ENCODE peak calls at places on chromosomes 16 and 17, in four cellular contexts. One of them, this sample, is unnamed.

GRCh38 chr17:49910094-49910857 is 58.7 kb upstream of the DLX4 start:
- DNase-seq in effector memory CD4-positive, alpha-beta T cell: no peak
- DNase-seq in psoas muscle: no peak
- DNase-seq in fibroblast of lung: peak; percentile 12
- DNase-seq in this sample: no peak

GRCh38 chr16:89561195-89562026 is 929 bp downstream of the RPL13 start:
- DNase-seq in effector memory CD4-positive, alpha-beta T cell: no peak
- DNase-seq in psoas muscle: no peak
- DNase-seq in fibroblast of lung: no peak
- DNase-seq in this sample: no peak

GRCh38 chr16:303760-304505 is 21.0 kb downstream of the PDIA2 start:
- DNase-seq in effector memory CD4-positive, alpha-beta T cell: no peak
- DNase-seq in psoas muscle: no peak
- DNase-seq in fibroblast of lung: no peak
- DNase-seq in this sample: no peak

GRCh38 chr17:79075861-79076406 is 1.3 kb downstream of the ENGASE start:
- DNase-seq in fibroblast of lung: no peak
- DNase-seq in psoas muscle: no peak
- DNase-seq in effector memory CD4-positive, alpha-beta T cell: no peak
- DNase-seq in this sample: no peak

GRCh38 chr16:70737377-70738082 is 51.7 kb upstream of the MTSS2 start:
- DNase-seq in effector memory CD4-positive, alpha-beta T cell: peak; percentile 32
- DNase-seq in fibroblast of lung: peak; percentile 80
- DNase-seq in psoas muscle: peak; percentile 83
- DNase-seq in this sample: no peak

GRCh38 chr17:49501496-49501895 is 6.4 kb downstream of the NGFR start:
- DNase-seq in effector memory CD4-positive, alpha-beta T cell: no peak
- DNase-seq in fibroblast of lung: no peak
- DNase-seq in psoas muscle: no peak
- DNase-seq in this sample: no peak

GRCh38 chr17:62980842-62981241 is 14.8 kb downstream of the TANC2 start:
- DNase-seq in fibroblast of lung: no peak
- DNase-seq in psoas muscle: no peak
- DNase-seq in effector memory CD4-positive, alpha-beta T cell: no peak
- DNase-seq in this sample: no peak

GRCh38 chr16:87661561-87661960 is 59.3 kb downstream of the JPH3 start:
- DNase-seq in psoas muscle: peak; percentile 35
- DNase-seq in effector memory CD4-positive, alpha-beta T cell: no peak
- DNase-seq in fibroblast of lung: peak; percentile 29
- DNase-seq in this sample: no peak

GRCh38 chr16:50676684-50677225 is 4.4 kb downstream of the SNX20 start:
- DNase-seq in psoas muscle: no peak
- DNase-seq in effector memory CD4-positive, alpha-beta T cell: no peak
- DNase-seq in fibroblast of lung: no peak
- DNase-seq in this sample: no peak

GRCh38 chr16:77873066-77873465 is 84.7 kb downstream of the VAT1L start:
- DNase-seq in psoas muscle: no peak
- DNase-seq in fibroblast of lung: no peak
- DNase-seq in effector memory CD4-positive, alpha-beta T cell: no peak
- DNase-seq in this sample: no peak

GRCh38 chr17:71301063-71301462 is 819.8 kb upstream of the SOX9 start:
- DNase-seq in fibroblast of lung: no peak
- DNase-seq in effector memory CD4-positive, alpha-beta T cell: no peak
- DNase-seq in psoas muscle: no peak
- DNase-seq in this sample: no peak

DNA sequence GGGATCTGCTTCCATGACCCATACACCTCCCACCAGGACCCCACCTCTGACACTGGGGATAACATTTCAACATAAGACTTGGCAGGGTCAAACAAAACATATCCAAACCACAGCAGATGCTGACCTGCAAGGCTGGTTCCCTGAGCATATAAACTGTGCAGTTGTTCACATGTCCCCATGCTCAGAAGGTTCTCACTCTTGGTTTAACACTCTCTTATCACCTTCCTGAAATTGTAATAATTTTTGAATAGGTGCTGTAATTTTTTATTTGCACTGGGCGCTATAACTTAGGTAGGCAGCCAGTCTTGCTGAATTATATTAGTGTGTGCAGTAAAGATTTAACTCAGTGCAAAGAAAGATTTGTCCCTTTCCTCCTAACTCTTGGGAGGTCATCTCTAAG is 824.8 kb upstream of the SOX9 start:
- DNase-seq in psoas muscle: no peak
- DNase-seq in effector memory CD4-positive, alpha-beta T cell: no peak
- DNase-seq in fibroblast of lung: no peak
- DNase-seq in this sample: no peak
- H3K4me3 ChIP-seq in psoas muscle: no peak overlapping the region
- H3K4me3 ChIP-seq in effector memory CD4-positive, alpha-beta T cell: no peak overlapping the region
- H3K4me3 ChIP-seq in fibroblast of lung: no peak overlapping the region
- H3K4me3 ChIP-seq in this sample: no peak overlapping the region

DNA sequence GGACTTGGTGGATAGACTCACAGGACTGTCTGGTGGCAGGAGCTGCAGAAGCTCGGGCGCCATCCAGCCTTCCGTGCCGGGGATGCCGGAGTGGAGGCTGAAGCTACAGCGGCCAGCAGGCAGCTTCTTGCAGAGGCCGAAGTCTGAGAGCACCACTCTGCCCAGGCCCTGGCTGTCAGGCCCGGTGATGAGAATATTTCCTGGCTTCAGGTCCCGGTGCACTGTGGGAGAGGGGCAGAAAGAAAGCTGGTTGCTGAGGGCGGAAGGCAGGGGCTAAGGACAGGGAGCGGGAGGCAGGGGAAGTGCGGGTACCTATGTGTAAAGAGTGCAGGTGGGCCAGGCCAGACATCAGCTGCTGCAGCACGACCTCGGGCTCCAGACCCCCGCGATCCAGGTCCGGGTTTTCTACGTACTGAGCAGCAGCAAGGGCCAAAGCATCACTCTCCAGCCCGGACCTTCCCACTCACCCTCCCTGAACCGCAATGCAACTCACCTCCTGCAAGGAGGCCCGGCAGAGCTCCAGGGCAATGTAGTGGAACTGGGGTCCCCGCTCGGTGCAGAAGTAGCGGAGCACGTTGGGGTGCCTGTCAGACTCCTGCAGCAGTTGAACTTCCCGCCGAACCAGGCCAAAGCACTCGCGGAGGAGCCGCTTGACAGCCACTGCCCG is 16.2 kb downstream of the PLK1 start:
- DNase-seq in fibroblast of lung: peak; percentile 68
- DNase-seq in effector memory CD4-positive, alpha-beta T cell: no peak
- DNase-seq in psoas muscle: no peak
- DNase-seq in this sample: peak; percentile 57
- H3K4me3 ChIP-seq in fibroblast of lung: no peak overlapping the region
- H3K4me3 ChIP-seq in effector memory CD4-positive, alpha-beta T cell: no peak overlapping the region
- H3K4me3 ChIP-seq in psoas muscle: no peak overlapping the region
- H3K4me3 ChIP-seq in this sample: no peak overlapping the region

GRCh38 chr17:32323784-32324590 is 18.0 kb downstream of the C17orf75 start:
- DNase-seq in psoas muscle: no peak
- DNase-seq in fibroblast of lung: peak; percentile 20
- DNase-seq in effector memory CD4-positive, alpha-beta T cell: no peak
- DNase-seq in this sample: no peak
- H3K4me3 ChIP-seq in psoas muscle: peak overlapping the region; percentile 34
- H3K4me3 ChIP-seq in fibroblast of lung: no peak overlapping the region
- H3K4me3 ChIP-seq in effector memory CD4-positive, alpha-beta T cell: peak overlapping the region; percentile 24
- H3K4me3 ChIP-seq in this sample: no peak overlapping the region

DNA sequence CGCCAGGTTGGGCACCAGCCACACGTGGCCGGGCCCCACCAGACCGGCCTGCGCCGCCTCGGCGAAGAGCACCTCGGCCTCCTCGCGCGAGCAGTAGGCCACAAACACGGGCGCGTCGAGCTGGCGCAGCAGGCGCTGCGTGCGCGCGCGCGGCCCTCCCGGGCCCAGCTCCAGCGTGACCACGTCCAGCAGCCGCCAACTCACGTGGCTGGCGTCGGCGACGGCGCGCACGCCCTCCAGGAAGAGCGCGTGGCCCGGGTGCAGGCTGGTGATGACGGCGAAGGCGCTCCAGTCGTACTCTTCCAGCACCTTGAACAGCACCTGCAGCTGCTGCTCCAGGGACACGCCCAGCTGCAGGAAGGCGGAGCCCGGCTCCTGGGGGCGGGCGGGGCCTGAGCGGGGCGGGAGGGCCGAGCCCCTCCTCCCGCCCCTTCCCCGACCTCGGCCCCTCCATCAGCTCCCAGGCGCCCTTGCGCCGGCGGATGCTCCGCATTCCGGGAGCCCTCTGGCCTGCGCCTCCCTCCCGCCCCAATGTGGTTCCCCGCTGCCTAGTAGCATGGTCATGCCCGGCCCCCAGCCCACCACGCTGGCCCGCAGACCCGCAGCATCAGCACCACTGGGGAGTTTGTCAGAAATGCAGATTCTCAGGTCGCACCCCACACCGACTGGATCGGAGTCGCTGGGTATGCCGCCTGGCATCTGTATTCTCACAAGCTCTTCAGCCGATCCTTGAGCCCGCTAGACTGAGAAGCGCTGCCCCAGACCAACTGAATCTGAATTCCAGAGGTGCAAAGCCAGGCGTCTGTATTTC is 7.2 kb downstream of the GRIN2C start:
- DNase-seq in fibroblast of lung: peak; percentile 19
- DNase-seq in effector memory CD4-positive, alpha-beta T cell: peak; percentile 22
- DNase-seq in psoas muscle: no peak
- DNase-seq in this sample: no peak
- H3K4me3 ChIP-seq in fibroblast of lung: no peak overlapping the region
- H3K4me3 ChIP-seq in effector memory CD4-positive, alpha-beta T cell: peak overlapping the region; percentile 31
- H3K4me3 ChIP-seq in psoas muscle: no peak overlapping the region
- H3K4me3 ChIP-seq in this sample: no peak overlapping the region

GRCh38 chr16:2967721-2968161 is 1.4 kb upstream of the PAQR4 start:
- DNase-seq in fibroblast of lung: no peak
- DNase-seq in psoas muscle: no peak
- DNase-seq in effector memory CD4-positive, alpha-beta T cell: no peak
- DNase-seq in this sample: peak; percentile 5
- H3K4me3 ChIP-seq in fibroblast of lung: no peak overlapping the region
- H3K4me3 ChIP-seq in psoas muscle: no peak overlapping the region
- H3K4me3 ChIP-seq in effector memory CD4-positive, alpha-beta T cell: no peak overlapping the region
- H3K4me3 ChIP-seq in this sample: no peak overlapping the region

GRCh38 chr17:69547947-69548346 is 133.4 kb downstream of the MAP2K6 start:
- DNase-seq in effector memory CD4-positive, alpha-beta T cell: no peak
- DNase-seq in psoas muscle: no peak
- DNase-seq in fibroblast of lung: no peak
- DNase-seq in this sample: no peak

GRCh38 chr17:69551212-69552010 is 136.9 kb downstream of the MAP2K6 start:
- DNase-seq in fibroblast of lung: peak; percentile 47
- DNase-seq in effector memory CD4-positive, alpha-beta T cell: no peak
- DNase-seq in psoas muscle: no peak
- DNase-seq in this sample: no peak

GRCh38 chr17:69552986-69553667 is 138.6 kb downstream of the MAP2K6 start:
- DNase-seq in fibroblast of lung: no peak
- DNase-seq in psoas muscle: no peak
- DNase-seq in effector memory CD4-positive, alpha-beta T cell: no peak
- DNase-seq in this sample: no peak

DNA sequence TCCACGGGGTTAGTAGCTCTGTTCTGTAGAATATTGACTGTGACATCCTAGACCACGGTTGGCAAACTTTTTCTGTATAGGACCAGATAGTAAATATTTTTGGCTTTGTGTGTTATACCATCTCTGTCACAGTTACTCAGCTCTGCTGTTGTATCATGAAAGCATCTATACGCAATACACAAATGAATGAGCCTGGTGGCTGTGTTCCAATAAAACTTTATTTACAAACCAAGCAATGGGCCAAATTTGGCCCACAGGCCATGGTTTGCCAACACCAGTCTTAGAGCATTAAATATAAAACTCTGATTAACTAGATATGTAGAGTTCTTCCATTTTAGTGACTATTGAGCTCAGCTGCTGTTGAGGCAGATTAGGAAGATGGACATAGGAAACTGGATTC is 132.7 kb downstream of the MAP2K6 start:
- DNase-seq in effector memory CD4-positive, alpha-beta T cell: no peak
- DNase-seq in fibroblast of lung: no peak
- DNase-seq in psoas muscle: no peak
- DNase-seq in this sample: no peak
- H3K4me3 ChIP-seq in effector memory CD4-positive, alpha-beta T cell: no peak overlapping the region
- H3K4me3 ChIP-seq in fibroblast of lung: no peak overlapping the region
- H3K4me3 ChIP-seq in psoas muscle: no peak overlapping the region
- H3K4me3 ChIP-seq in this sample: no peak overlapping the region

DNA sequence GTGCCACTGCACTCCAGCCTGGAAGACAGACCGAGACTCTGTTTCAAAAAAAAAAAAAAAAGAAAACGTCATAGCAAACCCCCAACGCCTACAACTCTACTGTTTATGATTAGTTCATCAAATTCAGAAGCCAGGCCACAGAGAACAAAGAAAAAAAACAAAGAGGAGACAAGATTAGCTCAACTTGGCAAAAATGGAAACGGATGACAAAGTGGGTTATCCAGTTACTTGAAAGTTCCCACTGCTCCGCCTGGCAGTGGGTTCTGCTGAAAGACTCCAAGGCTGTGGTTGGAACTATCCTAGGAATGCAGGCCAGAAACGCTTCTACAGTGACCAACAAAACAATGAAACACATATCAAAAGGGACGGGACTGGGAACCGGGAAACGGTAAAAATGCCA is 53.1 kb downstream of the MRM3 start:
- DNase-seq in fibroblast of lung: peak; percentile 100
- DNase-seq in effector memory CD4-positive, alpha-beta T cell: no peak
- DNase-seq in psoas muscle: peak; percentile 70
- DNase-seq in this sample: no peak
- H3K4me3 ChIP-seq in fibroblast of lung: no peak overlapping the region
- H3K4me3 ChIP-seq in effector memory CD4-positive, alpha-beta T cell: no peak overlapping the region
- H3K4me3 ChIP-seq in psoas muscle: no peak overlapping the region
- H3K4me3 ChIP-seq in this sample: no peak overlapping the region

DNA sequence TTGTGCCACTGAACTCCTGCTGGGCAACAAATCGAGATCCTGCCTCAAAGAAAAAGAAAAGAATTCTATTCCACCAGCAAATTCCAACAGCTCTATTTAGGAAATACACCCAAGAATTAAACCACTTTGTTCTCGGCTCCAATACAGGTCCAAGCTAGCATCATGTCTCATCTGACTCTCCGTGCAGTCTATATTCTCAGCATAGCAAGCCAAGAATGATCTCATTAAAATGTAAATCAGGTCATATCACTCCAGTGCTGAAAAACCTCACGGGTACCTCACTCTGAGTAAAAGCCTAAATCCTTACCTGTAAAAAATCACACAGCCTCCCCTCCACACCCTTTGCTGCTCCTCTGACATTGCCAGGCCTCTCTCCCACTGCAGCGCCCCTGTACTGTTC is 23.9 kb downstream of the UBE2G1 start:
- DNase-seq in effector memory CD4-positive, alpha-beta T cell: no peak
- DNase-seq in psoas muscle: no peak
- DNase-seq in fibroblast of lung: no peak
- DNase-seq in this sample: no peak
- H3K4me3 ChIP-seq in effector memory CD4-positive, alpha-beta T cell: no peak overlapping the region
- H3K4me3 ChIP-seq in psoas muscle: peak overlapping the region; percentile 54
- H3K4me3 ChIP-seq in fibroblast of lung: no peak overlapping the region
- H3K4me3 ChIP-seq in this sample: no peak overlapping the region

GRCh38 chr17:17044846-17045561 is 2.7 kb downstream of the MPRIP start:
- DNase-seq in effector memory CD4-positive, alpha-beta T cell: no peak
- DNase-seq in psoas muscle: no peak
- DNase-seq in fibroblast of lung: peak; percentile 85
- DNase-seq in this sample: peak; percentile 77
- H3K4me3 ChIP-seq in effector memory CD4-positive, alpha-beta T cell: peak overlapping the region; percentile 74
- H3K4me3 ChIP-seq in psoas muscle: peak overlapping the region; percentile 85
- H3K4me3 ChIP-seq in fibroblast of lung: peak overlapping the region; percentile 60
- H3K4me3 ChIP-seq in this sample: no peak overlapping the region